ENCODE peak calls at places on chromosomes 13 and 19, in six cellular contexts. One of them, this sample, is unnamed.

GRCh38 chr13:38821753-38822551 is 135.1 kb downstream of the FREM2 start:
- DNase-seq in H1: no peak
- DNase-seq in IMR-90: no peak
- DNase-seq in H9: no peak
- DNase-seq in mesenchymal stem cell: no peak
- DNase-seq in neuronal stem cell: no peak
- DNase-seq in this sample: peak

GRCh38 chr19:8206147-8207087 is 2.8 kb upstream of the CERS4 start:
- DNase-seq in H1: no peak
- DNase-seq in IMR-90: no peak
- DNase-seq in H9: peak
- DNase-seq in mesenchymal stem cell: no peak
- DNase-seq in neuronal stem cell: no peak
- DNase-seq in this sample: peak

GRCh38 chr13:32278456-32278855 is 36.7 kb downstream of the ZAR1L start:
- DNase-seq in H1: no peak
- DNase-seq in IMR-90: peak
- DNase-seq in H9: no peak
- DNase-seq in mesenchymal stem cell: peak
- DNase-seq in neuronal stem cell: no peak
- DNase-seq in this sample: peak

GRCh38 chr19:6767357-6768235 is at the start of gene SH2D3A:
- DNase-seq in H1: peak
- DNase-seq in IMR-90: peak
- DNase-seq in H9: peak
- DNase-seq in mesenchymal stem cell: peak
- DNase-seq in neuronal stem cell: peak
- DNase-seq in this sample: peak

GRCh38 chr13:97627566-97627965 is 193.6 kb downstream of the RAP2A start:
- DNase-seq in H1: no peak
- DNase-seq in IMR-90: peak
- DNase-seq in H9: peak
- DNase-seq in mesenchymal stem cell: peak
- DNase-seq in neuronal stem cell: no peak
- DNase-seq in this sample: peak

GRCh38 chr13:108777421-108778420 is 148.3 kb downstream of the MYO16 start:
- DNase-seq in H1: no peak
- DNase-seq in IMR-90: peak
- DNase-seq in H9: peak
- DNase-seq in mesenchymal stem cell: peak
- DNase-seq in neuronal stem cell: peak
- DNase-seq in this sample: peak

GRCh38 chr13:52455677-52456041 is 381 bp downstream of the CKAP2 start:
- DNase-seq in H1: peak
- DNase-seq in IMR-90: peak
- DNase-seq in H9: peak
- DNase-seq in mesenchymal stem cell: peak
- DNase-seq in neuronal stem cell: peak
- DNase-seq in this sample: peak

GRCh38 chr13:40130871-40131636 is 475.6 kb downstream of the COG6 start:
- DNase-seq in H1: no peak
- DNase-seq in IMR-90: no peak
- DNase-seq in H9: no peak
- DNase-seq in mesenchymal stem cell: peak
- DNase-seq in neuronal stem cell: no peak
- DNase-seq in this sample: peak

GRCh38 chr19:45558399-45558878 is 26.2 kb downstream of the OPA3 start:
- DNase-seq in H1: peak
- DNase-seq in IMR-90: peak
- DNase-seq in H9: peak
- DNase-seq in mesenchymal stem cell: peak
- DNase-seq in neuronal stem cell: peak
- DNase-seq in this sample: peak

GRCh38 chr13:108917581-108917980 is 288.2 kb downstream of the MYO16 start:
- DNase-seq in H1: no peak
- DNase-seq in IMR-90: peak
- DNase-seq in H9: no peak
- DNase-seq in mesenchymal stem cell: peak
- DNase-seq in neuronal stem cell: no peak
- DNase-seq in this sample: no peak

GRCh38 chr13:75705395-75705794 is 69.3 kb downstream of the LMO7 start:
- DNase-seq in H1: no peak
- DNase-seq in IMR-90: peak
- DNase-seq in H9: no peak
- DNase-seq in mesenchymal stem cell: peak
- DNase-seq in neuronal stem cell: no peak
- DNase-seq in this sample: no peak

GRCh38 chr13:92682832-92683517 is 543.6 kb upstream of the GPC6 start:
- DNase-seq in H1: no peak
- DNase-seq in IMR-90: no peak
- DNase-seq in H9: no peak
- DNase-seq in mesenchymal stem cell: no peak
- DNase-seq in neuronal stem cell: no peak
- DNase-seq in this sample: no peak

GRCh38 chr19:369256-369655 is 24.7 kb upstream of the MIER2 start:
- DNase-seq in H1: no peak
- DNase-seq in IMR-90: no peak
- DNase-seq in H9: no peak
- DNase-seq in mesenchymal stem cell: no peak
- DNase-seq in neuronal stem cell: no peak
- DNase-seq in this sample: no peak

GRCh38 chr13:92017737-92018136 is 619.3 kb downstream of the GPC5 start:
- DNase-seq in H1: no peak
- DNase-seq in IMR-90: no peak
- DNase-seq in H9: no peak
- DNase-seq in mesenchymal stem cell: no peak
- DNase-seq in neuronal stem cell: no peak
- DNase-seq in this sample: no peak

GRCh38 chr13:27915301-27916207 is 4.2 kb upstream of the PDX1 start:
- DNase-seq in H1: peak
- DNase-seq in IMR-90: no peak
- DNase-seq in H9: no peak
- DNase-seq in mesenchymal stem cell: no peak
- DNase-seq in neuronal stem cell: no peak
- DNase-seq in this sample: no peak

GRCh38 chr19:50329146-50329925 is at the start of gene KCNC3:
- DNase-seq in H1: peak
- DNase-seq in IMR-90: peak
- DNase-seq in H9: peak
- DNase-seq in mesenchymal stem cell: peak
- DNase-seq in neuronal stem cell: peak
- DNase-seq in this sample: peak

GRCh38 chr19:835201-835810 is 5.5 kb upstream of the PRTN3 start:
- DNase-seq in H1: no peak
- DNase-seq in IMR-90: no peak
- DNase-seq in H9: no peak
- DNase-seq in mesenchymal stem cell: no peak
- DNase-seq in neuronal stem cell: no peak
- DNase-seq in this sample: no peak

GRCh38 chr19:41709951-41710645 is 1.7 kb downstream of the CEACAM5 start:
- DNase-seq in H1: no peak
- DNase-seq in IMR-90: no peak
- DNase-seq in H9: no peak
- DNase-seq in mesenchymal stem cell: no peak
- DNase-seq in neuronal stem cell: no peak
- DNase-seq in this sample: no peak

GRCh38 chr19:16027528-16027927 is 48.8 kb upstream of the TPM4 start:
- DNase-seq in H1: no peak
- DNase-seq in IMR-90: no peak
- DNase-seq in H9: no peak
- DNase-seq in mesenchymal stem cell: no peak
- DNase-seq in neuronal stem cell: no peak
- DNase-seq in this sample: no peak

DNA sequence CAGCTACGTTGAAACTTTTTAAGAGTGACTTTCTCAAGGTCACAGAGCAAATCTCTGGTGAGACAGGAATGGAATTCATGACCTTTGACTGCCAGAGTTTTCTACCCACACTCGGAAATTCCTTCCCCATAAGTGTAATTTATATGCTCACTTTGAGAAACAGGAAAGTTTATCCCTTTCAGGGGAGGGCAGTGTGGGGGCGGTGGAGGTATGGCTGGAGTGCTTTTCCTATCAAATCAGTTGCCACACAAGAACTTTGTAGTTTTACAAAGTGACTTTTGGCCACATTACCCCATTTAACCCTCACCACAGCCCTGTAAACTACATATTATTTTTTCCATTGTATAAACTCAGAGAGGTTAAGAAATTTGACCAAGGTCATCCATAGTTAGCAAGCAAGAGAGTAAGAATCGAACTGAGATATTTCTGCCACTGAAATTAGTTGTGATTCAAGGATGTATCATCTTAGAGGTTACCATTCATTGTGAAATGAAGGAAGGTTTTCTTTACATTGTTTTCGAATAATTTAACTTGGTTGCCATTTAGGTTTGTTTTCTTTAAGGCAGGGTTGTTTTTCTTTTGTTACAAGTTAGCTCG is 5.9 kb downstream of the KLF12 start:
- DNase-seq in H1: no peak
- DNase-seq in IMR-90: peak
- DNase-seq in H9: no peak
- DNase-seq in mesenchymal stem cell: peak
- DNase-seq in neuronal stem cell: no peak
- DNase-seq in this sample: peak
- H3K9ac ChIP-seq in H1: no peak
- H3K9ac ChIP-seq in IMR-90: no peak
- H3K9ac ChIP-seq in H9: no peak
- H3K9ac ChIP-seq in mesenchymal stem cell: no peak
- H3K9ac ChIP-seq in neuronal stem cell: no peak
- H3K9ac ChIP-seq in this sample: no peak

DNA sequence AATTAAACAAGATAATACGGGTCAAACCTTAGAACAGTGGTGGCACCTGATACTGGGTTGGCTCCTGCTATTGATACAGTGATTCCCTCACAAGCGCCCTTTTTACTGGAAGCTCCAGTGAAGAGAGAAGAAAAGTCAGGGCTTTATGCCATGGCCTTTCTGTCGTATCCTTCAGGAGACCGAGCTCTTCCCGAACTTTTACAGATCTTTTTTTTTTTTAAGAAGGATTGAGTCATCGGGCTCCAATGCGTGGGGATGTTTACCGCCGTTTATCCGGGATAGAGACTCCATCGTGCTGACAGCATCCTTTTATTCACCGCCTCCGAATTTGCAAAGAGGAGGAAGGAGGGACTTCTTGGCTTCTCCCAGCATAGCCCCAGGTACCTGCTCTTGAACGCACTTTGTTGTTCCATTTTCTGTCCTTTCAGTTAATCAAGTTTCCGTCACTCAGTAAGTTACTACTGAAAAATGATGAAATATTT is 574 bp downstream of the ZNF227 start:
- DNase-seq in H1: no peak
- DNase-seq in IMR-90: peak
- DNase-seq in H9: no peak
- DNase-seq in mesenchymal stem cell: peak
- DNase-seq in neuronal stem cell: no peak
- DNase-seq in this sample: peak
- H2BK15ac ChIP-seq in H1: no peak
- H2BK15ac ChIP-seq in IMR-90: no peak
- H2BK15ac ChIP-seq in H9: no peak
- H2BK15ac ChIP-seq in mesenchymal stem cell: no peak
- H2BK15ac ChIP-seq in neuronal stem cell: no peak
- H2BK15ac ChIP-seq in this sample: no peak

GRCh38 chr19:5613466-5613865 is 9.1 kb downstream of the SAFB2 start:
- DNase-seq in H1: no peak
- DNase-seq in IMR-90: no peak
- DNase-seq in H9: no peak
- DNase-seq in mesenchymal stem cell: no peak
- DNase-seq in neuronal stem cell: no peak
- DNase-seq in this sample: no peak

GRCh38 chr19:5617080-5617479 is 5.5 kb downstream of the SAFB2 start:
- DNase-seq in H1: no peak
- DNase-seq in IMR-90: no peak
- DNase-seq in H9: no peak
- DNase-seq in mesenchymal stem cell: no peak
- DNase-seq in neuronal stem cell: no peak
- DNase-seq in this sample: no peak

GRCh38 chr19:5609881-5610280 is 12.7 kb downstream of the SAFB2 start:
- DNase-seq in H1: no peak
- DNase-seq in IMR-90: no peak
- DNase-seq in H9: no peak
- DNase-seq in mesenchymal stem cell: no peak
- DNase-seq in neuronal stem cell: no peak
- DNase-seq in this sample: no peak

GRCh38 chr19:5615756-5616327 is 6.7 kb downstream of the SAFB2 start:
- DNase-seq in H1: no peak
- DNase-seq in IMR-90: peak
- DNase-seq in H9: no peak
- DNase-seq in mesenchymal stem cell: no peak
- DNase-seq in neuronal stem cell: no peak
- DNase-seq in this sample: no peak

DNA sequence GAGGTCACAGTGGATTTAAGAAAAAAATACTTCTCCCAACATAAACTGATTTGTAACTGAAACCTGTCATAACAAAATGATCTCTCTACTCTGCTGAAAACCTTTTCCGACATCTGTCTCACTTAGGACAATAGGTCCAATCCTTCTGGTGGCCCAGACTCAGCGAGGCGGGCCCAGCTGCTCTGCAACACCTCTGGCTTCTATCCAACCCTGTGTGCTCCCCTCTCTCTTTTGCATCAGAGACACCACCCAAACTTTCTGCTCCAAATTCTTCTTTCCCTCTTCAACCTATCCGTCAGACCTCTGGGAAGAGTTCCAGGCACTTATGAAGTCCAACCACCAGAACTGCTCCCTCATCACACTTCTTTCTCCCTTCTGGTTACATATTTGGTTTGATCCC is 9.7 kb downstream of the SAFB2 start:
- DNase-seq in H1: no peak
- DNase-seq in IMR-90: no peak
- DNase-seq in H9: no peak
- DNase-seq in mesenchymal stem cell: no peak
- DNase-seq in neuronal stem cell: no peak
- DNase-seq in this sample: no peak
- H3K9ac ChIP-seq in H1: no peak
- H3K9ac ChIP-seq in IMR-90: no peak
- H3K9ac ChIP-seq in H9: no peak
- H3K9ac ChIP-seq in mesenchymal stem cell: no peak
- H3K9ac ChIP-seq in neuronal stem cell: no peak
- H3K9ac ChIP-seq in this sample: no peak

GRCh38 chr19:46862504-46862835 is 1.7 kb downstream of the ARHGAP35 start:
- DNase-seq in H1: no peak
- DNase-seq in IMR-90: no peak
- DNase-seq in H9: no peak
- DNase-seq in mesenchymal stem cell: peak
- DNase-seq in neuronal stem cell: no peak
- DNase-seq in this sample: no peak

GRCh38 chr19:46860125-46860845 is 512 bp upstream of the ARHGAP35 start:
- DNase-seq in H1: peak
- DNase-seq in IMR-90: peak
- DNase-seq in H9: peak
- DNase-seq in mesenchymal stem cell: peak
- DNase-seq in neuronal stem cell: peak
- DNase-seq in this sample: peak

GRCh38 chr19:46860846-46861690 is at the start of gene ARHGAP35:
- DNase-seq in H1: peak
- DNase-seq in IMR-90: no peak
- DNase-seq in H9: peak
- DNase-seq in mesenchymal stem cell: no peak
- DNase-seq in neuronal stem cell: no peak
- DNase-seq in this sample: no peak

GRCh38 chr19:46862974-46863632 is 2.3 kb downstream of the ARHGAP35 start:
- DNase-seq in H1: no peak
- DNase-seq in IMR-90: no peak
- DNase-seq in H9: no peak
- DNase-seq in mesenchymal stem cell: peak
- DNase-seq in neuronal stem cell: no peak
- DNase-seq in this sample: peak

GRCh38 chr19:46861691-46862503 is 1.1 kb downstream of the ARHGAP35 start:
- DNase-seq in H1: no peak
- DNase-seq in IMR-90: no peak
- DNase-seq in H9: no peak
- DNase-seq in mesenchymal stem cell: peak
- DNase-seq in neuronal stem cell: no peak
- DNase-seq in this sample: peak
- H2BK15ac ChIP-seq in H1: peak
- H2BK15ac ChIP-seq in IMR-90: peak
- H2BK15ac ChIP-seq in H9: no peak
- H2BK15ac ChIP-seq in mesenchymal stem cell: no peak
- H2BK15ac ChIP-seq in neuronal stem cell: peak
- H2BK15ac ChIP-seq in this sample: no peak